ENCODE peak calls at places on chromosomes 16 and 17, in four cellular contexts. One of them, this sample, is unnamed. For H3K27me3, the result is how much of the 10 kb centered on the place peaks cover.

GRCh38 chr16:8867483-8868271 is 1.1 kb downstream of the CARHSP1 start:
- DNase-seq in CD4-positive, alpha-beta memory T cell: peak
- DNase-seq in thoracic aorta: no peak
- DNase-seq in ovary: peak
- DNase-seq in this sample: peak

GRCh38 chr17:46851029-46851741 is at the start of gene WNT9B:
- DNase-seq in CD4-positive, alpha-beta memory T cell: no peak
- DNase-seq in thoracic aorta: no peak
- DNase-seq in ovary: no peak
- DNase-seq in this sample: peak

GRCh38 chr17:75904749-75905521 is at the start of gene MRPL38:
- DNase-seq in CD4-positive, alpha-beta memory T cell: peak
- DNase-seq in thoracic aorta: peak
- DNase-seq in ovary: peak
- DNase-seq in this sample: peak

GRCh38 chr16:89308391-89309333 is 91.2 kb downstream of the ZNF778 start:
- DNase-seq in CD4-positive, alpha-beta memory T cell: peak
- DNase-seq in thoracic aorta: no peak
- DNase-seq in ovary: no peak
- DNase-seq in this sample: no peak

GRCh38 chr17:36722121-36722902 is 120.9 kb downstream of the MRM1 start:
- DNase-seq in CD4-positive, alpha-beta memory T cell: peak
- DNase-seq in thoracic aorta: no peak
- DNase-seq in ovary: peak
- DNase-seq in this sample: peak

GRCh38 chr17:67575325-67575724 is 142.4 kb upstream of the NOL11 start:
- DNase-seq in CD4-positive, alpha-beta memory T cell: no peak
- DNase-seq in thoracic aorta: no peak
- DNase-seq in ovary: no peak
- DNase-seq in this sample: no peak

GRCh38 chr17:47896672-47897490 is 845 bp downstream of the SP2 start:
- DNase-seq in CD4-positive, alpha-beta memory T cell: no peak
- DNase-seq in thoracic aorta: no peak
- DNase-seq in ovary: no peak
- DNase-seq in this sample: no peak

GRCh38 chr17:47310186-47310733 is 13.5 kb upstream of the EFCAB13 start:
- DNase-seq in CD4-positive, alpha-beta memory T cell: no peak
- DNase-seq in thoracic aorta: no peak
- DNase-seq in ovary: no peak
- DNase-seq in this sample: no peak

GRCh38 chr17:81354252-81354943 is 40.9 kb upstream of the BAHCC1 start:
- DNase-seq in CD4-positive, alpha-beta memory T cell: no peak
- DNase-seq in thoracic aorta: no peak
- DNase-seq in ovary: no peak
- DNase-seq in this sample: no peak

GRCh38 chr17:17119106-17119505 is 76.8 kb downstream of the MPRIP start:
- DNase-seq in CD4-positive, alpha-beta memory T cell: no peak
- DNase-seq in thoracic aorta: no peak
- DNase-seq in ovary: no peak
- DNase-seq in this sample: peak

GRCh38 chr17:4852504-4853075 is 19.4 kb downstream of the MINK1 start:
- DNase-seq in CD4-positive, alpha-beta memory T cell: peak
- DNase-seq in thoracic aorta: no peak
- DNase-seq in ovary: no peak
- DNase-seq in this sample: no peak

GRCh38 chr16:55367301-55367745 is 43.3 kb downstream of the IRX6 start:
- DNase-seq in CD4-positive, alpha-beta memory T cell: no peak
- DNase-seq in thoracic aorta: no peak
- DNase-seq in ovary: no peak
- DNase-seq in this sample: no peak

GRCh38 chr17:1709971-1710806 is at the start of gene TLCD2:
- DNase-seq in CD4-positive, alpha-beta memory T cell: no peak
- DNase-seq in thoracic aorta: no peak
- DNase-seq in ovary: peak
- DNase-seq in this sample: peak

GRCh38 chr16:81621496-81621895 is 157.6 kb upstream of the PLCG2 start:
- DNase-seq in CD4-positive, alpha-beta memory T cell: no peak
- DNase-seq in thoracic aorta: no peak
- DNase-seq in ovary: no peak
- DNase-seq in this sample: no peak

GRCh38 chr17:31654936-31655335 is 204.1 kb downstream of the COPRS start:
- DNase-seq in CD4-positive, alpha-beta memory T cell: no peak
- DNase-seq in thoracic aorta: no peak
- DNase-seq in ovary: no peak
- DNase-seq in this sample: no peak

GRCh38 chr16:11836653-11837244 is 14.6 kb downstream of the RSL1D1 start:
- DNase-seq in CD4-positive, alpha-beta memory T cell: no peak
- DNase-seq in thoracic aorta: no peak
- DNase-seq in ovary: no peak
- DNase-seq in this sample: no peak

GRCh38 chr16:23944381-23944780 is 108.6 kb downstream of the PRKCB start:
- DNase-seq in CD4-positive, alpha-beta memory T cell: no peak
- DNase-seq in thoracic aorta: no peak
- DNase-seq in ovary: no peak
- DNase-seq in this sample: no peak

GRCh38 chr17:59341922-59342321 is 10.5 kb downstream of the YPEL2 start:
- DNase-seq in CD4-positive, alpha-beta memory T cell: no peak
- DNase-seq in thoracic aorta: no peak
- DNase-seq in ovary: no peak
- DNase-seq in this sample: no peak

DNA sequence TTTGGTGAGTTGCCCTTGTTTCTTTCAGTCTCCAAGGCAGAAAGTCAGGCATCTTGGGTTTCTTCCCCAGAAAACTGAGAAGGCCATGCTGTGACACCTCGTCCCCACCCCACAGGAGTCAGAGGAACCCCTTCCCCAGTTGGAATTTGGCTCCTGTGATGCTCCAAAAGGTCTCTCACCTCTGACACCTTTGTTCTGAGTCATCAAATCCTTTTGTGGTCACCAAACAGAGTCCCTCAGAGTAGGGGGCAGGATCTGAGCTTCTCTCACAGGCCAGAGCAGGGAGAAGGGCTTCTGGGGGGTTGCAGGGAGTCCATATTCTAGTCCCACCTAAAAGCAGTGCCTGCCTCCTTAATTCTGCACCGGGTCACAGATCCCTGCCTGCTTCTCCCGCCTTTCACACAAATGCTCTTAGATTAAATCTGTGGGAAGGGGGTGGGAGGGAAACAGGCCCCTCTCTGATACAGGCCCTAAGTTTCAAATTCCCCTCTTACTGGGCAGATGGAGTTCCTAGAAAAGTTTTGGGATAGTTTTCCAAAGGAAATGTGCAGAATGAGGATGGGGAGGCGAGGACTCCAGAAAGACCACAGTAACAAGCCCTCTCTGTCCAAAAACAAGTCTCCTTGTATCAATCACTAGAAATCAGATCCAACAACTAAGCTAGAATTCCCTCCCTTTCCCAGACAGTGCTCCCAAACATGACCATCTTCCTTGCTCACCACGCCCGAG is 1.3 kb downstream of the PHOSPHO1 start:
- DNase-seq in CD4-positive, alpha-beta memory T cell: no peak
- DNase-seq in thoracic aorta: no peak
- DNase-seq in ovary: no peak
- DNase-seq in this sample: no peak
- H3K27me3 ChIP-seq in CD4-positive, alpha-beta memory T cell: under half
- H3K27me3 ChIP-seq in thoracic aorta: under half
- H3K27me3 ChIP-seq in ovary: under half
- H3K27me3 ChIP-seq in this sample: under half

GRCh38 chr17:74326506-74326905 is 480 bp downstream of the KIF19 start:
- DNase-seq in CD4-positive, alpha-beta memory T cell: no peak
- DNase-seq in thoracic aorta: no peak
- DNase-seq in ovary: no peak
- DNase-seq in this sample: no peak
- H3K27me3 ChIP-seq in CD4-positive, alpha-beta memory T cell: under half
- H3K27me3 ChIP-seq in thoracic aorta: under half
- H3K27me3 ChIP-seq in ovary: under half
- H3K27me3 ChIP-seq in this sample: under half

DNA sequence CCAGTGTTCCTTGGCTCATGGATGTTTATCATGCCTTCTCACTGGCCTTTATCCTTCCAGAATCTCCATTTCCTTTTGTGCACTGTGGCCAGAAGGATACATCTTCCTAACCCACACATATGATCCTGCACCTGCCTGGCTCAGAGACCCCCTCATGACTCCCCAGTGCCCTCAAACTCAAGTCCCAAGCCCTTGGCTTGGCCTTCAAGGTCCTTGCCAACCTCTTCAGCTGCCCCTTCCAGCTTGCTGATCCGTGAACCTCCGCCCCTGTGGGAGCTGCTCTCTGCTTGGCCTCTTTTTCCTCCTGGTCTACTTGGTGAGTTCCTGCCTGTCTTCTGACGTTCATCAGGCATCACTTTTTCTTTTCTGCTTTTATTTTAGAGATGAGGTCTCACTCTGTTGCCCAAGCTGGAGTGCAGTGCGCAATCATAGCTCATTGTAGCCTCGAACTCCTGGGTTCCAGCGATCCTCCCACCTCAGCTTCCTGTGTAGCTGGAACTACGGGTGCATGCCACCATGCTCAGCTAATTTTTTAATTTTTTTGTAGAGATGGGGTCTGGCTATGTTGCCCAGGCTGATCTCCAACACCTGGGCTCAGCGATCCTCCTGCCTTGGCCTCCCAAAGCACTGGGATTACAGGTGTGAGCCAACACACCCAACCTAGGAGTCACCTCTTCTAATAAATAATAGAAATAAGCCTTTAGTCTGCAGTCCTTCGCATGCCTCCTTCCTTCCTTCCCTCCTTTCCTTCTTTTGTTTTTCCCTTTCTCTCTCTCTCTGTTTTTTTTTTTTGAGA is 2.5 kb upstream of the PYCARD start:
- DNase-seq in CD4-positive, alpha-beta memory T cell: no peak
- DNase-seq in thoracic aorta: no peak
- DNase-seq in ovary: no peak
- DNase-seq in this sample: no peak
- H3K27me3 ChIP-seq in CD4-positive, alpha-beta memory T cell: under half
- H3K27me3 ChIP-seq in thoracic aorta: under half
- H3K27me3 ChIP-seq in ovary: under half
- H3K27me3 ChIP-seq in this sample: under half

DNA sequence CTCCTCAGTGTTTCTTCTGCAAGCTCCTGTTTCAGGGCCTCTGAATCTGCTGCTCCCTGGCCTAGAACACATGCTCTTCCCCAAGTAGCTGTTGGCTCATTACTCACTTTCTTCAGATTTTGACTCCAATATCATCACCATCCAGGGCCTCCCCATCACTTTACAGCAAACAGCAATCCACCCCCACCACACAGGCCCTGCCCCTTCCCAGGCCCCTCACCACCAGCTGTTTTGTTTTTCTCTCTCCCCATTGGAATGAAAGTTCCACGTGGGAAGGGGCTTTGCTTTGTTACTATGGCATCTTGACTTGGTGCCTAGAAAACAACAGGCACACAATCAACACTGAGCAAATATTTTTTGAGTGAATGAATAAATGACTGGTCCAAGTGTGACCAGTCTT is 4.0 kb downstream of the TMEM170A start:
- DNase-seq in CD4-positive, alpha-beta memory T cell: no peak
- DNase-seq in thoracic aorta: no peak
- DNase-seq in ovary: no peak
- DNase-seq in this sample: no peak
- H3K27me3 ChIP-seq in CD4-positive, alpha-beta memory T cell: under half
- H3K27me3 ChIP-seq in thoracic aorta: under half
- H3K27me3 ChIP-seq in ovary: under half
- H3K27me3 ChIP-seq in this sample: under half

GRCh38 chr16:86565644-86566511 is 751 bp upstream of the FOXC2 start:
- DNase-seq in CD4-positive, alpha-beta memory T cell: no peak
- DNase-seq in thoracic aorta: no peak
- DNase-seq in ovary: no peak
- DNase-seq in this sample: no peak
- H3K27me3 ChIP-seq in CD4-positive, alpha-beta memory T cell: under half
- H3K27me3 ChIP-seq in thoracic aorta: under half
- H3K27me3 ChIP-seq in ovary: under half
- H3K27me3 ChIP-seq in this sample: under half

DNA sequence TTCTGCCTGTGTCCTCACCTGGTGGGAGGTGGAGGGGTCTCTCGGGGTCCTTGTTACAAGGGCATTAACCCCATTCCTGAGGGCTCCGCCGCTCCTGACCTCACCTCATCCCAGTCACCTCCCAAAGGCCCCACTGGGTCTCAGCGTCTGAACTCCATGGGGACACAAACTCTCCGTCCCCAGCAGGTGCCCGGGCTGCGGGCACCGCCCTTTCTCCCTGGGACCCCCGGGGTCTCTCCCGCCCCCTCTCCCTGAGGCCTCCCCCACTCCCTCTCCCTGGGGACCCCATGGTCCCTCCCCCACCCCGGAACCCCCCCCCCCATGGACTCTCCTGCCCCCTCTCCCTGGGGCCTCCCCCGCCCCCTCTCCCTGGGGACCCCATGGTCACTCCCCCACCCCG is 24.8 kb downstream of the CACNA1H start:
- DNase-seq in CD4-positive, alpha-beta memory T cell: no peak
- DNase-seq in thoracic aorta: no peak
- DNase-seq in ovary: no peak
- DNase-seq in this sample: no peak
- H3K27me3 ChIP-seq in CD4-positive, alpha-beta memory T cell: under half
- H3K27me3 ChIP-seq in thoracic aorta: under half
- H3K27me3 ChIP-seq in ovary: under half
- H3K27me3 ChIP-seq in this sample: under half

GRCh38 chr16:66335704-66336329 is 30.7 kb upstream of the CDH5 start:
- DNase-seq in CD4-positive, alpha-beta memory T cell: no peak
- DNase-seq in thoracic aorta: no peak
- DNase-seq in ovary: peak
- DNase-seq in this sample: peak
- H3K27me3 ChIP-seq in CD4-positive, alpha-beta memory T cell: under half
- H3K27me3 ChIP-seq in thoracic aorta: under half
- H3K27me3 ChIP-seq in ovary: under half
- H3K27me3 ChIP-seq in this sample: under half